ENCODE peak calls at places on chromosomes 13 and 19, in five cellular contexts. M is HL-60, S is tibial nerve, I is ascending aorta, V is astrocyte. A is an unnamed sample.

GRCh38 chr13:97254809-97255208 is 32.7 kb downstream of the MBNL2 start:
- DNase-seq in M (no peak), I (no peak), S (no peak), V (peak), A (no peak)

GRCh38 chr19:11020982-11021759 is 60.3 kb downstream of the SMARCA4 start:
- DNase-seq in I (no peak), V (no peak), M (no peak), S (no peak), A (no peak)

GRCh38 chr19:27746691-27747380 is 1466.1 kb downstream of the UQCRFS1 start:
- DNase-seq in I (no peak), S (no peak), V (peak), M (no peak), A (no peak)

GRCh38 chr19:1105217-1105872 is 1.6 kb downstream of the GPX4 start:
- DNase-seq in S (no peak), I (no peak), V (no peak), M (no peak), A (no peak)

GRCh38 chr13:44843403-44843802 is 145.9 kb downstream of the NUFIP1 start:
- DNase-seq in M (no peak), S (no peak), V (peak), I (no peak), A (no peak)

GRCh38 chr19:56671613-56671994 is at the start of gene ZNF835:
- DNase-seq in S (peak), M (peak), I (peak), V (no peak), A (no peak)

GRCh38 chr19:19109601-19110000 is 28.7 kb downstream of the TMEM161A start:
- DNase-seq in V (no peak), I (no peak), M (no peak), S (no peak), A (peak)

GRCh38 chr19:18287836-18288772 is 6.7 kb upstream of the JUND start:
- DNase-seq in S (no peak), V (no peak), I (no peak), M (no peak), A (no peak)

GRCh38 chr19:29365836-29366417 is 153.0 kb upstream of the UQCRFS1 start:
- DNase-seq in M (no peak), V (no peak), I (no peak), S (no peak), A (no peak)

GRCh38 chr13:21034602-21035190 is 26.7 kb downstream of the LATS2 start:
- DNase-seq in M (no peak), I (no peak), V (peak), S (no peak), A (no peak)
- TF ChIP-seq CTCF in M (no peak), I (peak), V (no peak), S (peak), A (no peak)

GRCh38 chr19:14529254-14530004 is at the start of gene TECR:
- DNase-seq in M (peak), I (peak), V (peak), S (peak), A (peak)

GRCh38 chr19:14530005-14530348 is 583 bp downstream of the TECR start:
- DNase-seq in S (no peak), M (no peak), I (no peak), V (no peak), A (no peak)

GRCh38 chr19:14533450-14533849 is 4.1 kb downstream of the TECR start:
- DNase-seq in S (no peak), V (no peak), I (no peak), M (no peak), A (no peak)

GRCh38 chr19:14528419-14529253 is 758 bp upstream of the TECR start:
- DNase-seq in S (no peak), M (no peak), V (no peak), I (no peak), A (no peak)

DNA sequence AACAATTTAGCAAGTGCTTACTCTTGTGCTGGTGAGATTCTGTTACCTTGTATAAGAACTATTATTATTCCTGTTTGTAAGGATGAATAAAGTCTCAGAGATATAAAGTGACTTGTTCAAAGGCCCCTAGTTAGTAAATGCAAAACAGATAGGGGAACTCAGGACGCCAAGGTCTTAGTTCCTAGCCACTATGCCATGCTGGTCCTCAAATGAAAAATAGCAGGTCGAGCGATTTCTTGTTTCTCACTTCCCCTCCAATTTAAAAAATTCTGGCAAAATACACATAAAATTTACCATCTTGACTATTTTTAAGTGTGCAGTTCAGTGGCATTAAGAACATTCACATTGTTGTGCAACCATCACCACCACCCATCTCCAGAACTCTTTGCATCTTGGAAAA is 1.1 kb downstream of the TECR start:
- DNase-seq in S (no peak), I (no peak), M (no peak), V (no peak), A (no peak)
- H3K27ac ChIP-seq in S (peak), I (no peak), M (peak), V (no peak), A (no peak)

GRCh38 chr13:34420975-34421719 is 520.9 kb upstream of the NBEA start:
- DNase-seq in V (no peak), M (no peak), S (no peak), I (no peak), A (no peak)
- TF ChIP-seq CTCF in V (no peak), M (no peak), S (no peak), I (no peak), A (peak)

DNA sequence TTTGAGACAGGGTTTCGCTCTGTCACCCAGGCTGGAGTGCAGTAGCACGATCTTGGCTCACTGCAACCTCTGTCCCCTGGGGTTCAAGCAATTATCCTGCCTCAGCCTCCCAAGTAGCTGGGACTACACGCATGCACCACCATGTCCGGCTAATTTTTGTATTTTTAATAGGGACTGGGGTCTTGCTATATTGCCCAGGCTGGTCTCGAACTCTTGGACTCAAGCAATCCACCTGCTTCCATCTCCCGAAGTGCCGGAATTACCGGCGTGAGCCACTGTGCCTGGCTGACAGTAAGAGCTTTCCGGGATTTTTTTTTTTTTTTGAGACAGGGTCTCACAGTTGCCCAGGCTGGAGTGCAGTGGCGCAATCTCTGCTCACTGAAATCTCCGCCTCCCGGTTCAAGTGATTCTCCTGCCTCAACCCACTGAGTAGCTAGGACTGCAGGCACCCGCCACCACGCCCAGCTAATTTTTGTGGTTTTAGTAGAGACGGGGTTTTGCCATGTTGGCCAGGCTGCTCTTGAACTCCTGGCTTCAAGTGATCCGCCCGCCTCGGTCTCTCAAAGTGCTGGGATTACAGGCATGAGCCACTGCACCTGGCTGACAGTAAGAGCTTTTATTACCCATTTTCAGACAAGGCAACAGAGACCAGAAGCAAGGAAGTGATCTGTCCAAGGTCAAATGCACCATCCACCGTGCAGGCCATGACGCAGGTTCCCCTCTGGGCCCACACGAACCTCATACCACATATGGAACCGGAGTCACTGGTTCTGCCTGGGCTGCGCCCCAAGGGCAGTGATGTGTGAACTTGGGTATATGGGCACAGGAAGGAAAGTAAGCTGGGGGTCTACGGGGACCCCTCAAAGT is 21.0 kb downstream of the RFX1 start:
- DNase-seq in S (no peak), M (peak), V (no peak), I (no peak), A (no peak)
- H3K27ac ChIP-seq in S (peak), M (peak), V (no peak), I (no peak), A (no peak)

GRCh38 chr19:4654437-4655361 is 15.4 kb downstream of the TNFAIP8L1 start:
- DNase-seq in S (no peak), V (no peak), M (peak), I (no peak), A (no peak)
- TF ChIP-seq CTCF in S (no peak), V (no peak), M (no peak), I (no peak), A (no peak)

DNA sequence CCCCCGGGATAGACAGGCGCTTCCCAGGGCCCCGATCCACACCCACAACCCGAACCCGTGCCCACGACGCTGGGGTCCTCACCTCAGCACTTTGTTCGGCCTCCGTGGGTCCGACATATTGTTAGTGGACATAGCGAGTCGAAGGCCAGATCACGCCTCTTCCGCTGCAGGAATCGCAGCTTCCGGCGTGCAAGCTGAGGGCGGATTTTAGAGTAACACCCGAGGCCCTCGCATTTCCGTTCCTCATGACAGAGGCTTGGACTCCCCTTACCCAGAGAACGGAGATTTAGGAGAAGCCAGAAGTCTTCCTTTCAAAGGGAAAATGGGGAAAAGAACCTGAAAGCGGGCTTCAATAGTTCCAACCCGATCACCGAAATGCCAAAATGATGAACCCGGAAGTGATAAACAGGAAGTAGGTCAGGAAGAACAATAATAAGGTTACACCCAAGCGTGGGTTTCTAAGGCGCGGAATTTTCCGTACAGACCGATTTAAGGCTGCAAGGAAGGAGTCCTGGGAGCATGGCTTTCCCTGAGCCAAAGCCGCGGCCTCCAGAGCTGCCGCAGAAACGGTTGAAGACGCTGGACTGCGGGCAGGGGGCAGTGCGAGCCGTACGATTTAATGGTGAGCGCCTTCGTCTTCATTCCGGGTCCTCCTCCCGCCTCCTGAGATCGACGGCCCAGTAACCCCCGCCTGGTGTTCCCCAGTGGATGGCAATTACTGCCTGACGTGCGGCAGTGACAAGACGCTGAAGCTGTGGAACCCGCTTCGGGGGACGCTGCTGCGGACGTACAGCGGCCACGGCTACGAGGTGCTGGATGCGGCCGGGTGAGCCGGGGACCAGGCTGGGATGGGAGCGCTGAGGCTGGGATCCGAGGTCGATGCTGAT is 2.9 kb downstream of the WDR83 start:
- DNase-seq in M (peak), V (peak), I (peak), S (peak), A (peak)
- H3K27ac ChIP-seq in M (peak), V (peak), I (peak), S (peak), A (peak)